ENCODE peak calls at places on chromosomes 4 and X, in six cellular contexts. One of them, this sample, is unnamed.
A peak's percentile ranks its signal among the peaks of the same experiment; 100 is the strongest.

GRCh38 chr4:26787461-26788340 is 72.9 kb upstream of the STIM2 start:
- DNase-seq in mucosa of descending colon: peak; percentile 44
- DNase-seq in HCT116: peak; percentile 70
- DNase-seq in GM13977: no peak
- DNase-seq in WERI-Rb-1: peak; percentile 58
- DNase-seq in body of pancreas: peak; percentile 51
- DNase-seq in this sample: peak; percentile 83

GRCh38 chr4:91826186-91826585 is 477.6 kb upstream of the GRID2 start:
- DNase-seq in WERI-Rb-1: no peak
- DNase-seq in body of pancreas: no peak
- DNase-seq in mucosa of descending colon: no peak
- DNase-seq in HCT116: no peak
- DNase-seq in GM13977: no peak
- DNase-seq in this sample: no peak

GRCh38 chrX:96435636-96436035 is 249.0 kb upstream of the DIAPH2 start:
- DNase-seq in body of pancreas: no peak
- DNase-seq in mucosa of descending colon: no peak
- DNase-seq in GM13977: no peak
- DNase-seq in WERI-Rb-1: no peak
- DNase-seq in HCT116: no peak
- DNase-seq in this sample: no peak

GRCh38 chr4:1092026-1092982 is 21.1 kb downstream of the RNF212 start:
- DNase-seq in body of pancreas: peak; percentile 9
- DNase-seq in WERI-Rb-1: no peak
- DNase-seq in HCT116: no peak
- DNase-seq in mucosa of descending colon: no peak
- DNase-seq in GM13977: no peak
- DNase-seq in this sample: no peak

GRCh38 chr4:97144199-97144598 is 999.1 kb downstream of the STPG2 start:
- DNase-seq in GM13977: no peak
- DNase-seq in WERI-Rb-1: no peak
- DNase-seq in body of pancreas: no peak
- DNase-seq in HCT116: no peak
- DNase-seq in mucosa of descending colon: no peak
- DNase-seq in this sample: no peak

GRCh38 chr4:37422102-37422501 is 177.6 kb downstream of the NWD2 start:
- DNase-seq in body of pancreas: peak; percentile 56
- DNase-seq in HCT116: no peak
- DNase-seq in WERI-Rb-1: no peak
- DNase-seq in mucosa of descending colon: peak; percentile 37
- DNase-seq in GM13977: no peak
- DNase-seq in this sample: no peak

GRCh38 chr4:126479709-126480108 is 1153.0 kb upstream of the INTU start:
- DNase-seq in body of pancreas: no peak
- DNase-seq in mucosa of descending colon: no peak
- DNase-seq in HCT116: no peak
- DNase-seq in GM13977: no peak
- DNase-seq in WERI-Rb-1: no peak
- DNase-seq in this sample: no peak

GRCh38 chrX:14529288-14529989 is at the start of gene GLRA2:
- DNase-seq in mucosa of descending colon: peak; percentile 64
- DNase-seq in GM13977: no peak
- DNase-seq in body of pancreas: no peak
- DNase-seq in HCT116: no peak
- DNase-seq in WERI-Rb-1: no peak
- DNase-seq in this sample: peak; percentile 11

GRCh38 chr4:80305466-80305865 is 30.1 kb upstream of the CFAP299 start:
- DNase-seq in mucosa of descending colon: no peak
- DNase-seq in body of pancreas: no peak
- DNase-seq in HCT116: no peak
- DNase-seq in GM13977: no peak
- DNase-seq in WERI-Rb-1: no peak
- DNase-seq in this sample: no peak

GRCh38 chrX:8981742-8982141 is 52.2 kb downstream of the FAM9B start:
- DNase-seq in mucosa of descending colon: no peak
- DNase-seq in body of pancreas: no peak
- DNase-seq in HCT116: no peak
- DNase-seq in WERI-Rb-1: no peak
- DNase-seq in GM13977: no peak
- DNase-seq in this sample: peak; percentile 20

GRCh38 chr4:20831746-20832145 is 131.5 kb downstream of the PACRGL start:
- DNase-seq in WERI-Rb-1: no peak
- DNase-seq in HCT116: no peak
- DNase-seq in GM13977: no peak
- DNase-seq in mucosa of descending colon: no peak
- DNase-seq in body of pancreas: no peak
- DNase-seq in this sample: no peak

GRCh38 chrX:46587158-46587557 is 13.6 kb downstream of the CHST7 start:
- DNase-seq in HCT116: no peak
- DNase-seq in WERI-Rb-1: no peak
- DNase-seq in mucosa of descending colon: no peak
- DNase-seq in body of pancreas: no peak
- DNase-seq in GM13977: peak; percentile 39
- DNase-seq in this sample: peak; percentile 31

GRCh38 chr4:152369203-152369902 is 166.5 kb downstream of the FBXW7 start:
- DNase-seq in WERI-Rb-1: no peak
- DNase-seq in body of pancreas: no peak
- DNase-seq in GM13977: no peak
- DNase-seq in HCT116: no peak
- DNase-seq in mucosa of descending colon: no peak
- DNase-seq in this sample: no peak

GRCh38 chr4:60189286-60189685 is 1010.8 kb upstream of the ADGRL3 start:
- DNase-seq in mucosa of descending colon: no peak
- DNase-seq in body of pancreas: no peak
- DNase-seq in HCT116: no peak
- DNase-seq in GM13977: no peak
- DNase-seq in WERI-Rb-1: no peak
- DNase-seq in this sample: no peak

GRCh38 chr4:184798504-184798903 is 27.3 kb downstream of the ACSL1 start:
- DNase-seq in GM13977: no peak
- DNase-seq in WERI-Rb-1: no peak
- DNase-seq in mucosa of descending colon: no peak
- DNase-seq in HCT116: no peak
- DNase-seq in body of pancreas: no peak
- DNase-seq in this sample: no peak

GRCh38 chrX:108224727-108225455 is 133.3 kb downstream of the ATG4A start:
- DNase-seq in GM13977: peak; percentile 23
- DNase-seq in body of pancreas: no peak
- DNase-seq in WERI-Rb-1: peak; percentile 9
- DNase-seq in HCT116: peak; percentile 10
- DNase-seq in mucosa of descending colon: peak; percentile 4
- DNase-seq in this sample: peak; percentile 2

GRCh38 chr4:2049381-2049780 is 9.7 kb upstream of the NAT8L start:
- DNase-seq in WERI-Rb-1: no peak
- DNase-seq in mucosa of descending colon: no peak
- DNase-seq in GM13977: no peak
- DNase-seq in HCT116: no peak
- DNase-seq in body of pancreas: no peak
- DNase-seq in this sample: no peak

GRCh38 chr4:63563288-63564014 is 845.8 kb downstream of the TECRL start:
- DNase-seq in HCT116: no peak
- DNase-seq in GM13977: no peak
- DNase-seq in WERI-Rb-1: peak; percentile 23
- DNase-seq in body of pancreas: no peak
- DNase-seq in mucosa of descending colon: no peak
- DNase-seq in this sample: no peak

GRCh38 chr4:10305816-10306215 is 151.4 kb downstream of the ZNF518B start:
- DNase-seq in HCT116: no peak
- DNase-seq in WERI-Rb-1: no peak
- DNase-seq in GM13977: no peak
- DNase-seq in mucosa of descending colon: no peak
- DNase-seq in body of pancreas: no peak
- DNase-seq in this sample: no peak

GRCh38 chr4:85500110-85500867 is 25.3 kb downstream of the ARHGAP24 start:
- DNase-seq in GM13977: no peak
- DNase-seq in body of pancreas: no peak
- DNase-seq in mucosa of descending colon: no peak
- DNase-seq in WERI-Rb-1: no peak
- DNase-seq in HCT116: no peak
- DNase-seq in this sample: no peak

GRCh38 chrX:135408794-135409193 is 12.9 kb upstream of the SMIM10L2A start:
- DNase-seq in GM13977: no peak
- DNase-seq in HCT116: no peak
- DNase-seq in body of pancreas: no peak
- DNase-seq in WERI-Rb-1: no peak
- DNase-seq in mucosa of descending colon: no peak
- DNase-seq in this sample: no peak
- TF ChIP-seq CTCF in GM13977: no peak
- TF ChIP-seq CTCF in HCT116: no peak
- TF ChIP-seq CTCF in body of pancreas: no peak
- TF ChIP-seq CTCF in WERI-Rb-1: no peak
- TF ChIP-seq CTCF in mucosa of descending colon: no peak
- TF ChIP-seq CTCF in this sample: no peak

DNA sequence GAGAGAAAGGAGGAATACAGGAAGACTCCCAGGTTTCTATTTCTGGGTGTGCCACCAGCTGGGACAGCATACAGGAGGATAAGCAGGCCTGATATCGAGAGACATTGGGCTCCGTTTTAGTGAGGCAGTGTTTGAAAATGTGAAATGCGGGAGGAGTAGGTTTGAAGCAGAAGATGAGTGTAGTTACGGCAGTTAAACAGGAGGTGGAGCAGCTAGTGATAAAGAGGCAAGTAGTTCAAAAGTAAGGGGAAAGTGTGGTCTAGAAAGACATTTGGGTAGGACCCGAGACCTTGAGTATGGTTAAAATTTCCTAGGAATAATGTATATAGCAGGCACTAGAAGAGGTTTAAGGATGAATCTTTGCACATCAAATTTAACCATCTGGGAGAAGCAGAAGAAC is 42.4 kb downstream of the DCUN1D4 start:
- DNase-seq in WERI-Rb-1: no peak
- DNase-seq in HCT116: peak; percentile 13
- DNase-seq in mucosa of descending colon: peak; percentile 49
- DNase-seq in body of pancreas: no peak
- DNase-seq in GM13977: peak; percentile 16
- DNase-seq in this sample: no peak
- TF ChIP-seq CTCF in WERI-Rb-1: peak; percentile 28
- TF ChIP-seq CTCF in HCT116: peak; percentile 53
- TF ChIP-seq CTCF in mucosa of descending colon: no peak
- TF ChIP-seq CTCF in body of pancreas: no peak
- TF ChIP-seq CTCF in GM13977: peak; percentile 30
- TF ChIP-seq CTCF in this sample: peak; percentile 42

GRCh38 chr4:169485084-169485483 is 127.3 kb downstream of the NEK1 start:
- DNase-seq in GM13977: no peak
- DNase-seq in HCT116: no peak
- DNase-seq in WERI-Rb-1: no peak
- DNase-seq in body of pancreas: no peak
- DNase-seq in mucosa of descending colon: no peak
- DNase-seq in this sample: no peak

GRCh38 chr4:169491211-169491610 is 121.2 kb downstream of the NEK1 start:
- DNase-seq in body of pancreas: no peak
- DNase-seq in mucosa of descending colon: no peak
- DNase-seq in WERI-Rb-1: no peak
- DNase-seq in HCT116: no peak
- DNase-seq in GM13977: no peak
- DNase-seq in this sample: no peak

GRCh38 chr4:169484485-169484884 is 127.9 kb downstream of the NEK1 start:
- DNase-seq in WERI-Rb-1: no peak
- DNase-seq in GM13977: no peak
- DNase-seq in mucosa of descending colon: no peak
- DNase-seq in body of pancreas: no peak
- DNase-seq in HCT116: no peak
- DNase-seq in this sample: no peak

GRCh38 chr4:169485791-169486742 is 126.3 kb downstream of the NEK1 start:
- DNase-seq in WERI-Rb-1: peak; percentile 43
- DNase-seq in mucosa of descending colon: peak; percentile 71
- DNase-seq in body of pancreas: peak; percentile 36
- DNase-seq in GM13977: peak; percentile 47
- DNase-seq in HCT116: peak; percentile 49
- DNase-seq in this sample: peak; percentile 42
- TF ChIP-seq CTCF in WERI-Rb-1: peak; percentile 55
- TF ChIP-seq CTCF in mucosa of descending colon: no peak
- TF ChIP-seq CTCF in body of pancreas: no peak
- TF ChIP-seq CTCF in GM13977: peak; percentile 72
- TF ChIP-seq CTCF in HCT116: peak; percentile 69
- TF ChIP-seq CTCF in this sample: peak; percentile 77

GRCh38 chrX:111168314-111168713 is 72.3 kb downstream of the PAK3 start:
- DNase-seq in mucosa of descending colon: no peak
- DNase-seq in HCT116: no peak
- DNase-seq in WERI-Rb-1: peak; percentile 63
- DNase-seq in GM13977: no peak
- DNase-seq in body of pancreas: no peak
- DNase-seq in this sample: peak; percentile 1

GRCh38 chrX:111167334-111167733 is 71.3 kb downstream of the PAK3 start:
- DNase-seq in GM13977: no peak
- DNase-seq in body of pancreas: no peak
- DNase-seq in mucosa of descending colon: no peak
- DNase-seq in WERI-Rb-1: no peak
- DNase-seq in HCT116: no peak
- DNase-seq in this sample: no peak

GRCh38 chrX:111169141-111169540 is 73.2 kb downstream of the PAK3 start:
- DNase-seq in body of pancreas: no peak
- DNase-seq in GM13977: no peak
- DNase-seq in WERI-Rb-1: no peak
- DNase-seq in mucosa of descending colon: peak; percentile 2
- DNase-seq in HCT116: no peak
- DNase-seq in this sample: no peak

GRCh38 chrX:111165902-111166301 is 69.9 kb downstream of the PAK3 start:
- DNase-seq in WERI-Rb-1: no peak
- DNase-seq in GM13977: no peak
- DNase-seq in HCT116: no peak
- DNase-seq in body of pancreas: no peak
- DNase-seq in mucosa of descending colon: no peak
- DNase-seq in this sample: no peak

GRCh38 chrX:111164728-111165127 is 68.7 kb downstream of the PAK3 start:
- DNase-seq in mucosa of descending colon: peak; percentile 1
- DNase-seq in body of pancreas: no peak
- DNase-seq in GM13977: no peak
- DNase-seq in WERI-Rb-1: peak; percentile 16
- DNase-seq in HCT116: no peak
- DNase-seq in this sample: no peak
- TF ChIP-seq CTCF in mucosa of descending colon: no peak
- TF ChIP-seq CTCF in body of pancreas: no peak
- TF ChIP-seq CTCF in GM13977: peak; percentile 37
- TF ChIP-seq CTCF in WERI-Rb-1: peak; percentile 46
- TF ChIP-seq CTCF in HCT116: peak; percentile 35
- TF ChIP-seq CTCF in this sample: no peak